ENCODE peak calls at places on chromosomes 12 and 14, in seven cellular contexts. J is Caco-2, S is cardiac fibroblast, Q is esophagus muscularis mucosa, Y is fibroblast of mammary gland, W is brain microvascular endothelial cell, M is lower leg skin. F is an unnamed sample.

GRCh38 chr14:105486974-105487448 is 325 bp downstream of the CRIP1 start:
- DNase-seq in J (no peak), Q (no peak), S (no peak), W (no peak), M (peak), Y (no peak), F (no peak)

GRCh38 chr12:124738636-124739467 is 124.8 kb downstream of the SCARB1 start:
- DNase-seq in J (no peak), Y (peak), M (no peak), S (no peak), W (peak), Q (no peak), F (no peak)

GRCh38 chr14:71206766-71207371 is 299.6 kb downstream of the PCNX1 start:
- DNase-seq in Q (no peak), J (no peak), M (peak), S (peak), W (peak), Y (peak), F (no peak)

GRCh38 chr14:76351941-76352340 is 24.0 kb upstream of the ESRRB start:
- DNase-seq in J (no peak), W (no peak), Y (peak), Q (no peak), S (no peak), M (no peak), F (no peak)

GRCh38 chr12:116922194-116922897 is 11.6 kb downstream of the FBXW8 start:
- DNase-seq in W (no peak), S (peak), Y (peak), Q (no peak), M (no peak), J (no peak), F (no peak)

GRCh38 chr12:68375701-68376469 is 43.7 kb upstream of the MDM1 start:
- DNase-seq in M (no peak), Y (peak), W (peak), Q (no peak), J (no peak), S (peak), F (no peak)

GRCh38 chr12:16323638-16324037 is 23.8 kb upstream of the MGST1 start:
- DNase-seq in Y (no peak), M (no peak), S (no peak), W (no peak), J (no peak), Q (no peak), F (no peak)

GRCh38 chr14:78758333-78758732 is 588.2 kb downstream of the NRXN3 start:
- DNase-seq in Y (peak), W (peak), Q (no peak), M (no peak), S (peak), J (no peak), F (no peak)

GRCh38 chr12:47903927-47904646 is 707 bp downstream of the VDR start:
- DNase-seq in J (no peak), W (peak), M (peak), S (peak), Y (peak), Q (no peak), F (no peak)

GRCh38 chr14:74905595-74906142 is 17.4 kb downstream of the RPS6KL1 start:
- DNase-seq in M (peak), J (peak), W (no peak), Q (no peak), Y (peak), S (peak), F (peak)

GRCh38 chr14:86003998-86004397 is 474.1 kb downstream of the FLRT2 start:
- DNase-seq in M (no peak), Y (peak), Q (no peak), S (peak), J (no peak), W (peak), F (no peak)

GRCh38 chr12:29234552-29234951 is 85.5 kb downstream of the FAR2 start:
- DNase-seq in M (no peak), W (no peak), S (no peak), Y (no peak), Q (no peak), J (no peak), F (no peak)

GRCh38 chr12:51028126-51028810 is 2.1 kb upstream of the SLC11A2 start:
- DNase-seq in Y (peak), W (peak), J (peak), S (peak), M (no peak), Q (no peak), F (no peak)

GRCh38 chr14:20632831-20633771 is 8.4 kb downstream of the OR6S1 start:
- DNase-seq in Y (peak), M (no peak), W (peak), Q (no peak), S (peak), J (peak), F (no peak)

GRCh38 chr12:48165089-48166031 is 8.0 kb upstream of the ASB8 start:
- DNase-seq in W (no peak), S (peak), Y (peak), Q (no peak), J (no peak), M (no peak), F (no peak)

GRCh38 chr14:66443158-66443695 is 42.9 kb upstream of the CCDC196 start:
- DNase-seq in Q (no peak), S (no peak), W (no peak), M (no peak), Y (peak), J (no peak), F (no peak)

GRCh38 chr14:88556581-88556980 is 1.8 kb upstream of the PTPN21 start:
- DNase-seq in M (no peak), W (peak), Y (no peak), J (no peak), Q (no peak), S (no peak), F (no peak)

GRCh38 chr12:74889563-74890236 is 319.9 kb downstream of the KCNC2 start:
- DNase-seq in Q (no peak), M (no peak), Y (peak), J (no peak), W (peak), S (peak), F (no peak)

GRCh38 chr14:104894331-104895206 is 29.5 kb downstream of the CEP170B start:
- DNase-seq in J (no peak), Q (no peak), W (no peak), Y (no peak), M (peak), S (no peak), F (no peak)

GRCh38 chr12:79055926-79056674 is 191.5 kb downstream of the SYT1 start:
- DNase-seq in Y (peak), J (no peak), W (peak), S (peak), Q (no peak), M (no peak), F (no peak)

GRCh38 chr12:95805864-95806669 is 15.5 kb upstream of the NTN4 start:
- DNase-seq in W (peak), Q (no peak), S (peak), Y (peak), M (no peak), J (no peak), F (no peak)

GRCh38 chr12:33828326-33828725 is 194.0 kb upstream of the ALG10 start:
- DNase-seq in Y (peak), S (no peak), W (no peak), Q (no peak), M (no peak), J (no peak), F (no peak)

GRCh38 chr14:70018713-70019201 is 139.5 kb downstream of the SMOC1 start:
- DNase-seq in W (no peak), J (no peak), Y (peak), S (no peak), M (peak), Q (no peak), F (no peak)

GRCh38 chr12:4734625-4735196 is 14.5 kb downstream of the GALNT8 start:
- DNase-seq in S (no peak), Q (no peak), M (no peak), J (no peak), Y (no peak), W (no peak), F (no peak)

GRCh38 chr12:30599631-30600030 is 96.0 kb downstream of the IPO8 start:
- DNase-seq in M (no peak), Q (no peak), J (no peak), S (peak), Y (peak), W (peak), F (no peak)

DNA sequence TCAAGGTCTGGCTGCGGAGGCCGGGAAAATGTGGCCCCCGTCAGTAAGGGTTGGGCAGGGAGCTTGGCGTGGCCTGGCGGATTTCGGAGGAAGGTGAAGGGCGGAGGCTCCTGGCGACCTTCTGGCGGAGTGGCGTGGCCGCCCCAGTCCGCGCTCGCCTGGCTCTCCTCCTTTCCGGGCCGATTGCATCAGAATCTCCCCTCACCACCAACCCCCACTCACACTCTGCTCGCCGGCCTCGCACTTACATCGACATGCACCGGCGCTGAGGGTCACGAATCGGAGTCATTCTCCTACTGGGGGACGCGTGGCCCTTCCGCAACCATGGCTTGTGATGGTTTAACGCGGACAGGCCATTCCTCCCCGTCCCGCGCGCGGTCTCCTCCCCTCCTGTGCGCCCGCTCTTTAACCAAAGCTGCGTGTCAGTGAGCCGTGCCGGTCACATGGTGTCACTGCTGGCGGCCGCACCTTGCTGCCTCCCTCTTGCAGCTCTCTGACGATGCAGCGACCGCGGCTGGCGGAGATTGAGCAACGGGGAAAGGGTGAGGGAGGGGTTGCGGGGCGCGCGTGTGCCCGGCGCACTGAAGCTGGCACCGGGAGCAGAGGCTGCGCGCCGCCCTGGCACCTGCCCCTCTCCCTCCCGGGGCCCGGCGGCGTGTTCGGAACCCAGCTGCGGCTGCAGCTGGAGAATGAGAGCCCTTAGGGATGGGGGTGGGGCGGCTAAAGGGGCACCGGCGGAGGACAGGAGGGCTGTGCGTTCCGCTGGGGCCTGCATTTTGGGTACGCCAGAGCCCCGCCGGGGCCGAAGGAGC is at the start of gene SLC38A1:
- DNase-seq in S (peak), Y (peak), Q (peak), M (peak), J (peak), W (peak), F (peak)
- TF ChIP-seq CTCF in S (no peak), Y (no peak), Q (no peak), M (no peak), J (no peak), W (no peak), F (no peak)

GRCh38 chr14:90060965-90061848 is 587 bp upstream of the KCNK13 start:
- DNase-seq in J (no peak), Q (no peak), W (no peak), M (peak), Y (no peak), S (no peak), F (no peak)

GRCh38 chr14:90062852-90063539 is 1.2 kb downstream of the KCNK13 start:
- DNase-seq in Y (no peak), M (peak), S (no peak), W (no peak), Q (peak), J (no peak), F (no peak)

GRCh38 chr14:90058876-90059458 is 2.8 kb upstream of the KCNK13 start:
- DNase-seq in Q (no peak), S (peak), M (no peak), W (peak), J (no peak), Y (no peak), F (no peak)

GRCh38 chr14:90061849-90062794 is at the start of gene KCNK13:
- DNase-seq in Q (peak), J (no peak), W (no peak), Y (no peak), M (peak), S (no peak), F (no peak)

GRCh38 chr14:90060312-90060964 is 1.4 kb upstream of the KCNK13 start:
- DNase-seq in W (peak), Y (peak), M (peak), S (peak), Q (no peak), J (peak), F (no peak)
- TF ChIP-seq CTCF in W (peak), Y (peak), M (no peak), S (peak), Q (peak), J (peak), F (peak)

DNA sequence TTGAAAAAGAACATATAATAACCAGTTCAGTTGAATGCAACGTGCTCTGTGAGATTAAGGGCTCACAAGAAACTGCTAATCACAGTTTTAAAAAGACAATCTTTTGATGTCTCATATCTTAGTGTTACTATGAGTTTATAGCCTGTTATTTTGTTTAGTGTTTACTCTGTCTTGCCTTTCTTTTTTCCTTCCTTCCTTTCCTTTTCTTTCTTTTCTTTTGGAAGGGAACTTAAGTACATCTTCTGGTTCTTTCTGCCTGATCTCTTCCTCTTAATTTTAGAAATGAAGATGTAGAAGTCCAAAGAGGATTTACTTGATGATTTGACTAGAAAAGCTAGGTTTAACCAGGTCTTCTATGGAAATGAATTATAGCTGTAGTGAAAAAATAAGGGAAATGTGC is 38.2 kb downstream of the WNK1 start:
- DNase-seq in Y (no peak), M (no peak), W (no peak), S (no peak), Q (no peak), J (no peak), F (no peak)
- TF ChIP-seq CTCF in Y (no peak), M (no peak), W (no peak), S (no peak), Q (no peak), J (no peak), F (no peak)

GRCh38 chr14:47678993-47679392 is 3.6 kb upstream of the MDGA2 start:
- DNase-seq in Q (no peak), M (no peak), S (no peak), Y (no peak), J (no peak), W (no peak), F (no peak)
- TF ChIP-seq CTCF in Q (no peak), M (no peak), S (no peak), Y (no peak), J (peak), W (peak), F (peak)

DNA sequence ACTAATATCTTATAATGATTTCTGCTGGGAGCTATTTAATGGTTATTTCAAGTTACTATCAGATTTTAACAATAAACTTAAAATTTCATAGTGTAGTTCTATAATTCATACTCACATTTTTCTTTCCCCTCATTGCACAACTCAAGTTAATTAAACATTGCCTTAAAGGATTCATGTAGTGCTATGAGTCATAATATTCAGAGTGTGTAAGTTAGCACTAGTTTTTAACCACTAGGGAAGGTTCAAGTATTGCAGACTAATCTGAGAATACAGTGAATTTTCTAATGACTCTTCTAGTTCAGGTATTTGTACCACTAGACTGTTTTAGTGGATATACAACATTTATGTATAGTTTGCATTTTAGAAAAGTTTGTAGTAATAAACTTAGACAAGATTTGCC is 49.9 kb downstream of the FOXA1 start:
- DNase-seq in J (no peak), Q (no peak), Y (peak), M (no peak), W (no peak), S (no peak), F (no peak)
- TF ChIP-seq CTCF in J (no peak), Q (no peak), Y (peak), M (no peak), W (no peak), S (no peak), F (no peak)

DNA sequence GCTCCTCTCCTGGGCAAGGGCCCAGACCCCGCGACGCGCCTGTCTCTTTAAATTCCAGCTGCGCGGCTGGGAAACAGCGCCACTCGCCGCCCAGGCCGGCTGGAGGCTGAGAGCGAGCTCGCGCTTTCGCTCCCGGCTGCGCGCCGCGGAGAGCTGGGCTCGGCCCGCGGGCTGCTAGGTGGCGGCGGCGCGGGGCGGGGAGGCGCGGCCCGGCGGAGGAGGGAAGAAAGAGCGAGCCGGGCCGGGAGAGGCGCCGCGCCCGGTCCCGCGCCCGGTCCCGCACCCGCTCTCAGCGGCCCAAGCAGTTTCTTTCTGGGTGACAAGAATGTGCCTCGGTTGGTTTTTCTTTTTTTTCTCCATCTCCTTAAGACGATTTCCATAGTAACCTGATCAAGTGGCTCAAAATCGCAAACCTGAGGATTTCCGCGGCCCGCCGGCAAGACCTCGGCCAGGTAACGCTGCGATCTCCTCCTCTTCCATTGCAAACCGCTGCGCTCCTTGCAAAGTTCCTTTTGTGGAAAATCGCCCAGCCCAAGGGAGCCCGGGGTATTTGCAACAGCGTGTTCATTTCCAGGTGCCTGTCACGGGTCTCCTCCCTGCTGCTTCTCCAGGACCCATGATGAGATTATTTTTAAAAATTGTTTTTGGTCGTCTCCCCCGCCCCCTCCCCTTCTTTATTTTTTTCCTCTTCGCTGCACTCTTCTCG is 259.5 kb upstream of the E2F7 start:
- DNase-seq in S (peak), Q (no peak), W (peak), J (peak), M (peak), Y (peak), F (peak)
- TF ChIP-seq CTCF in S (peak), Q (peak), W (peak), J (peak), M (no peak), Y (peak), F (peak)

DNA sequence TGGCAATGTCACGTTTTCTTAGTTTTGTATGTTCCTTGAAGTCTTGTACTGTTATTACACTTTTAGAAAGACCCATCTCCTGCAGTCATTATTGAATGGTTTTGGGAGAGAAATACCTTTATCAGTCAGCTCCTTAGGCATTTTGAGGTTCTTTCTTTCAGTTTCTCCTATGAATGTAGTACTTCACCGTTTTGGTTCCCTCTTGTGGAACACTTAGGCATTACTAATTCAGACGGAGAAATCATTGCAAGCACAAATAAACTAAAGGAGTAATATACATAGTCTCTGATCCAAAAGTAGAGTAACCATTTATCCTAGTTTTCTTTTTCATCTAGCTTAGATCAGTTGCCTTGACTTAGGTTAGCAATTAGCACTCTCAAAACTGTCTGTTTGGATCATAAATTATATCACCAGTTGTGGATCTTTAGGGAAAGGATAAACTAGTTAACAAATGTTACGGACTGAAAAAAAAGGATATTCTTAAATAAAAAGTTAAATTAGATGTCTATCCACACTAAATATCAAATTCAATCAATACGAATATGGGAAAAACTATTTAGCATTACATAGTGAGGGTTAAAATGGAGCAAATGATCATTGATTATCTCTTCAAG is 1538.3 kb upstream of the SEL1L start:
- DNase-seq in W (no peak), S (peak), Q (no peak), M (no peak), Y (peak), J (no peak), F (no peak)
- TF ChIP-seq CTCF in W (no peak), S (peak), Q (no peak), M (no peak), Y (peak), J (peak), F (peak)

GRCh38 chr12:102740157-102741032 is 176.6 kb downstream of the PAH start:
- DNase-seq in Q (no peak), J (no peak), M (no peak), S (peak), Y (peak), W (peak), F (no peak)
- TF ChIP-seq CTCF in Q (no peak), J (no peak), M (no peak), S (no peak), Y (peak), W (peak), F (peak)

F was measured in osteocyte.